ENCODE peak calls at places on chromosomes 6 and 20, in eight cellular contexts. One of them, this sample, is unnamed.

GRCh38 chr6:104625536-104625935 is 234.2 kb downstream of the HACE1 start:
- DNase-seq in astrocyte: peak
- DNase-seq in astrocyte of the spinal cord: peak
- DNase-seq in endodermal cell: peak
- DNase-seq in GM06990: no peak
- DNase-seq in MM.1S: no peak
- DNase-seq in prostate gland: peak
- DNase-seq in ovary: no peak
- DNase-seq in this sample: peak

GRCh38 chr6:56246941-56247653 is at the start of gene COL21A1:
- DNase-seq in prostate gland: peak
- DNase-seq in astrocyte: no peak
- DNase-seq in MM.1S: no peak
- DNase-seq in astrocyte of the spinal cord: peak
- DNase-seq in ovary: peak
- DNase-seq in endodermal cell: peak
- DNase-seq in GM06990: no peak
- DNase-seq in this sample: no peak

GRCh38 chr6:115474443-115475041 is 586.1 kb downstream of the FRK start:
- DNase-seq in ovary: no peak
- DNase-seq in MM.1S: peak
- DNase-seq in astrocyte: no peak
- DNase-seq in GM06990: no peak
- DNase-seq in prostate gland: no peak
- DNase-seq in endodermal cell: no peak
- DNase-seq in astrocyte of the spinal cord: no peak
- DNase-seq in this sample: no peak

GRCh38 chr20:63652192-63652980 is 838 bp downstream of the STMN3 start:
- DNase-seq in ovary: peak
- DNase-seq in astrocyte of the spinal cord: no peak
- DNase-seq in endodermal cell: peak
- DNase-seq in astrocyte: no peak
- DNase-seq in prostate gland: no peak
- DNase-seq in GM06990: no peak
- DNase-seq in MM.1S: no peak
- DNase-seq in this sample: peak

GRCh38 chr20:53608456-53609413 is 15.1 kb upstream of the ZNF217 start:
- DNase-seq in ovary: peak
- DNase-seq in MM.1S: no peak
- DNase-seq in astrocyte of the spinal cord: peak
- DNase-seq in endodermal cell: peak
- DNase-seq in GM06990: peak
- DNase-seq in astrocyte: no peak
- DNase-seq in prostate gland: peak
- DNase-seq in this sample: no peak

GRCh38 chr6:170044836-170045562 is 245.9 kb downstream of the DLL1 start:
- DNase-seq in endodermal cell: no peak
- DNase-seq in GM06990: no peak
- DNase-seq in astrocyte: no peak
- DNase-seq in MM.1S: no peak
- DNase-seq in prostate gland: no peak
- DNase-seq in ovary: no peak
- DNase-seq in astrocyte of the spinal cord: no peak
- DNase-seq in this sample: no peak

GRCh38 chr6:13531956-13532355 is 42.4 kb upstream of the SIRT5 start:
- DNase-seq in GM06990: no peak
- DNase-seq in ovary: no peak
- DNase-seq in MM.1S: no peak
- DNase-seq in endodermal cell: peak
- DNase-seq in astrocyte: no peak
- DNase-seq in astrocyte of the spinal cord: no peak
- DNase-seq in prostate gland: no peak
- DNase-seq in this sample: no peak

GRCh38 chr20:38473353-38473795 is 731 bp downstream of the RALGAPB start:
- DNase-seq in GM06990: no peak
- DNase-seq in ovary: no peak
- DNase-seq in endodermal cell: no peak
- DNase-seq in astrocyte: peak
- DNase-seq in MM.1S: peak
- DNase-seq in prostate gland: peak
- DNase-seq in astrocyte of the spinal cord: peak
- DNase-seq in this sample: peak

GRCh38 chr20:5776074-5776473 is 25.9 kb downstream of the SHLD1 start:
- DNase-seq in ovary: no peak
- DNase-seq in MM.1S: no peak
- DNase-seq in astrocyte of the spinal cord: no peak
- DNase-seq in GM06990: no peak
- DNase-seq in endodermal cell: no peak
- DNase-seq in prostate gland: no peak
- DNase-seq in astrocyte: no peak
- DNase-seq in this sample: no peak

GRCh38 chr6:43488667-43489276 is 11.4 kb downstream of the TJAP1 start:
- DNase-seq in prostate gland: no peak
- DNase-seq in MM.1S: no peak
- DNase-seq in endodermal cell: no peak
- DNase-seq in ovary: no peak
- DNase-seq in GM06990: no peak
- DNase-seq in astrocyte: peak
- DNase-seq in astrocyte of the spinal cord: peak
- DNase-seq in this sample: no peak

GRCh38 chr6:36985963-36986703 is at the start of gene MTCH1:
- DNase-seq in GM06990: peak
- DNase-seq in MM.1S: peak
- DNase-seq in astrocyte: peak
- DNase-seq in prostate gland: peak
- DNase-seq in ovary: peak
- DNase-seq in endodermal cell: peak
- DNase-seq in astrocyte of the spinal cord: peak
- DNase-seq in this sample: peak

GRCh38 chr6:15184441-15184861 is 61.4 kb upstream of the JARID2 start:
- DNase-seq in MM.1S: no peak
- DNase-seq in GM06990: peak
- DNase-seq in astrocyte of the spinal cord: no peak
- DNase-seq in ovary: no peak
- DNase-seq in endodermal cell: no peak
- DNase-seq in astrocyte: no peak
- DNase-seq in prostate gland: no peak
- DNase-seq in this sample: no peak

GRCh38 chr20:20761302-20761701 is 48.9 kb upstream of the RALGAPA2 start:
- DNase-seq in ovary: no peak
- DNase-seq in GM06990: no peak
- DNase-seq in prostate gland: no peak
- DNase-seq in endodermal cell: no peak
- DNase-seq in MM.1S: no peak
- DNase-seq in astrocyte: no peak
- DNase-seq in astrocyte of the spinal cord: no peak
- DNase-seq in this sample: no peak

GRCh38 chr6:160041608-160042007 is 72.7 kb downstream of the IGF2R start:
- DNase-seq in astrocyte: peak
- DNase-seq in endodermal cell: peak
- DNase-seq in ovary: peak
- DNase-seq in MM.1S: no peak
- DNase-seq in astrocyte of the spinal cord: peak
- DNase-seq in GM06990: no peak
- DNase-seq in prostate gland: peak
- DNase-seq in this sample: peak

GRCh38 chr20:25148181-25148981 is 47.1 kb upstream of the ENTPD6 start:
- DNase-seq in astrocyte of the spinal cord: peak
- DNase-seq in GM06990: no peak
- DNase-seq in ovary: peak
- DNase-seq in endodermal cell: peak
- DNase-seq in astrocyte: peak
- DNase-seq in MM.1S: no peak
- DNase-seq in prostate gland: peak
- DNase-seq in this sample: peak

GRCh38 chr20:6829510-6830116 is 62.1 kb downstream of the BMP2 start:
- DNase-seq in GM06990: no peak
- DNase-seq in prostate gland: no peak
- DNase-seq in astrocyte: no peak
- DNase-seq in endodermal cell: peak
- DNase-seq in ovary: no peak
- DNase-seq in MM.1S: peak
- DNase-seq in astrocyte of the spinal cord: no peak
- DNase-seq in this sample: peak
- TF ChIP-seq CTCF in GM06990: no peak
- TF ChIP-seq CTCF in prostate gland: no peak
- TF ChIP-seq CTCF in astrocyte: peak
- TF ChIP-seq CTCF in endodermal cell: peak
- TF ChIP-seq CTCF in ovary: no peak
- TF ChIP-seq CTCF in MM.1S: peak
- TF ChIP-seq CTCF in astrocyte of the spinal cord: no peak
- TF ChIP-seq CTCF in this sample: peak

DNA sequence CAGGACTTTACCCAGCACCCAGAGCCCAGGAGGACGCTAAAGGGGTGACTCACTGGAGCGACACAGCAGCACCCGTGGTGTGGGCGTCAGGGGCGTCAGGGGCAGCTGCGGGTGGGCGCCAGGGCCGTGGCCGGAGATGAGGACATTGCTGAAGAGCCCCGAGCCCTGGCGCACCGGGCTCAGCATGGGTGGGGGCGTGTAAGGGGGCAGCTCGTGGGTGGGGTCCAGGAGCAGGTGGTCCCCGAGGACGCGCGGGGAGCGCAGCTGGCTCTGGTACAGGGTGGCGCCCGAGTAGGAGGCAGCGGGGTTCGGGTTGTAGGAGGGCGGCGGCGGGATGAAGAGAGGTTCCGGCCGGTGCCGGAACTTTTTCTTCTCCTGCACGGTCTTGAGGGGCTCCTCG is 41.6 kb upstream of the MRPS10 start:
- DNase-seq in astrocyte of the spinal cord: no peak
- DNase-seq in astrocyte: no peak
- DNase-seq in GM06990: no peak
- DNase-seq in endodermal cell: no peak
- DNase-seq in prostate gland: no peak
- DNase-seq in MM.1S: no peak
- DNase-seq in ovary: no peak
- DNase-seq in this sample: no peak
- H3K4me3 ChIP-seq in astrocyte of the spinal cord: no peak
- H3K4me3 ChIP-seq in astrocyte: no peak
- H3K4me3 ChIP-seq in GM06990: no peak
- H3K4me3 ChIP-seq in endodermal cell: no peak
- H3K4me3 ChIP-seq in prostate gland: no peak
- H3K4me3 ChIP-seq in MM.1S: no peak
- H3K4me3 ChIP-seq in ovary: no peak
- H3K4me3 ChIP-seq in this sample: no peak

GRCh38 chr6:48933136-48933535 is 529.9 kb downstream of the MMUT start:
- DNase-seq in astrocyte of the spinal cord: no peak
- DNase-seq in GM06990: no peak
- DNase-seq in MM.1S: no peak
- DNase-seq in endodermal cell: no peak
- DNase-seq in prostate gland: no peak
- DNase-seq in astrocyte: no peak
- DNase-seq in ovary: no peak
- DNase-seq in this sample: no peak

GRCh38 chr6:48928937-48929336 is 534.1 kb downstream of the MMUT start:
- DNase-seq in GM06990: no peak
- DNase-seq in astrocyte: no peak
- DNase-seq in astrocyte of the spinal cord: no peak
- DNase-seq in prostate gland: no peak
- DNase-seq in endodermal cell: no peak
- DNase-seq in ovary: no peak
- DNase-seq in MM.1S: no peak
- DNase-seq in this sample: no peak
- TF ChIP-seq CTCF in GM06990: no peak
- TF ChIP-seq CTCF in astrocyte: no peak
- TF ChIP-seq CTCF in astrocyte of the spinal cord: no peak
- TF ChIP-seq CTCF in prostate gland: no peak
- TF ChIP-seq CTCF in endodermal cell: peak
- TF ChIP-seq CTCF in ovary: no peak
- TF ChIP-seq CTCF in MM.1S: no peak
- TF ChIP-seq CTCF in this sample: peak

DNA sequence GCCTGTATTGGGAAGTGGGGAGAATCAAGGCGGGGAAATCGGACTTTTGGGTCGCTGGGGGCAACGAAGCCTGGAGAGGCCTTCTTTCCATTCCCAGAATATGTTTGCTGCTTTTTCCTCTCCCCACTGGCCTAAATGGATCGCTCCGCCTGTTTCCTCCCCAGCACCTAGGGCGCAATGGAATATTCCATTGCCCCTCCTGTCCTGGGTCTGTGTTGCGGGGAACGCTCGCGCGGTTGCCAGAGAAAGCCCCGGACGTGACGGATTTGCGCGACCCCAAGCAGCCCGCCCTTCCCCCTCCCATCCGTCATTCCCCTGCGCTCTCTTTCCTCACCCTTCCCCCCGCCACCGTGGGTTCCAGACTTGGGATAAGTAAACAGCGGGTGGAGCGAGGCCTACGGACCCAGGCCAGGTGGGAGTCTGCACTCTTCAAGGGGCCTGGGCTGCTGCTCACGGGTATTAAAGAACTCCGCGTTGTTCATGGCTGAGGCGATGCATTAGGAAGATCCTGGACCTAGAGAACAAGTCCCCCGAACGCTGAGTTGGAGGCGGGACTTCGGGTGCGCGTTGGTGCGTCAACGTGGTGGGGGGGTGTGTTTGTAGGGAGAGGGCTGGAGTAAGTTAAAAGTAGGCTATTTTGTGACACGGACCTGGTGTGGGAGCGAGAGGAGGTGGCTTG is at the start of gene PPT2:
- DNase-seq in astrocyte of the spinal cord: peak
- DNase-seq in ovary: peak
- DNase-seq in endodermal cell: peak
- DNase-seq in MM.1S: peak
- DNase-seq in prostate gland: peak
- DNase-seq in GM06990: peak
- DNase-seq in astrocyte: peak
- DNase-seq in this sample: peak
- H3K4me3 ChIP-seq in astrocyte of the spinal cord: peak
- H3K4me3 ChIP-seq in ovary: peak
- H3K4me3 ChIP-seq in endodermal cell: peak
- H3K4me3 ChIP-seq in MM.1S: peak
- H3K4me3 ChIP-seq in prostate gland: peak
- H3K4me3 ChIP-seq in GM06990: peak
- H3K4me3 ChIP-seq in astrocyte: peak
- H3K4me3 ChIP-seq in this sample: peak

GRCh38 chr20:46293084-46293483 is 15.2 kb downstream of the CDH22 start:
- DNase-seq in astrocyte: peak
- DNase-seq in prostate gland: no peak
- DNase-seq in ovary: no peak
- DNase-seq in astrocyte of the spinal cord: peak
- DNase-seq in MM.1S: peak
- DNase-seq in GM06990: no peak
- DNase-seq in endodermal cell: peak
- DNase-seq in this sample: peak
- TF ChIP-seq CTCF in astrocyte: no peak
- TF ChIP-seq CTCF in prostate gland: no peak
- TF ChIP-seq CTCF in ovary: no peak
- TF ChIP-seq CTCF in astrocyte of the spinal cord: no peak
- TF ChIP-seq CTCF in MM.1S: no peak
- TF ChIP-seq CTCF in GM06990: no peak
- TF ChIP-seq CTCF in endodermal cell: no peak
- TF ChIP-seq CTCF in this sample: no peak

GRCh38 chr6:100456881-100457220 is 7.9 kb downstream of the SIM1 start:
- DNase-seq in astrocyte: no peak
- DNase-seq in ovary: no peak
- DNase-seq in endodermal cell: no peak
- DNase-seq in GM06990: no peak
- DNase-seq in prostate gland: no peak
- DNase-seq in astrocyte of the spinal cord: no peak
- DNase-seq in MM.1S: no peak
- DNase-seq in this sample: no peak
- H3K4me3 ChIP-seq in astrocyte: no peak
- H3K4me3 ChIP-seq in ovary: no peak
- H3K4me3 ChIP-seq in endodermal cell: peak
- H3K4me3 ChIP-seq in GM06990: no peak
- H3K4me3 ChIP-seq in prostate gland: no peak
- H3K4me3 ChIP-seq in astrocyte of the spinal cord: no peak
- H3K4me3 ChIP-seq in MM.1S: no peak
- H3K4me3 ChIP-seq in this sample: no peak

This sample was measured in fibroblast of pulmonary artery.